ENCODE peak calls at places on chromosomes 6 and 20, in eight cellular contexts. J is HepG2; T is CD4-positive, alpha-beta T cell; Z is type B pancreatic cell; X is A549; Q is glutamatergic neuron; S is fibroblast of the aortic adventitia; A is esophagus squamous epithelium. B is an unnamed sample.

GRCh38 chr6:27136978-27137814 is 110.3 kb upstream of the PRSS16 start:
- DNase-seq in T (no peak), X (no peak), Q (no peak), A (no peak), Z (no peak), S (no peak), J (peak; percentile 61), B (no peak)

GRCh38 chr6:63268574-63268973 is 51.2 kb downstream of the LGSN start:
- DNase-seq in X (no peak), J (no peak), A (no peak), Q (no peak), Z (no peak), S (no peak), T (no peak), B (no peak)

GRCh38 chr20:60206259-60206658 is 248.0 kb downstream of the CDH26 start:
- DNase-seq in Q (peak; percentile 47), J (peak; percentile 31), X (peak; percentile 18), A (no peak), Z (no peak), S (peak; percentile 36), T (no peak), B (no peak)

GRCh38 chr6:95244749-95245148 is 332.6 kb upstream of the MANEA start:
- DNase-seq in X (no peak), S (no peak), J (no peak), T (no peak), Z (no peak), A (no peak), Q (no peak), B (no peak)

GRCh38 chr20:37823276-37823980 is 79.5 kb upstream of the VSTM2L start:
- DNase-seq in Z (no peak), Q (no peak), X (no peak), T (no peak), S (peak; percentile 9), J (no peak), A (no peak), B (no peak)

GRCh38 chr20:33262658-33263065 is 20.4 kb upstream of the BPIFB1 start:
- DNase-seq in J (peak; percentile 82), Q (peak; percentile 62), S (peak; percentile 70), X (no peak), T (no peak), A (no peak), Z (no peak), B (no peak)

GRCh38 chr6:161394437-161394836 is 120.6 kb upstream of the AGPAT4 start:
- DNase-seq in S (no peak), T (no peak), A (no peak), X (no peak), Z (no peak), J (no peak), Q (no peak), B (no peak)

GRCh38 chr6:167092672-167093339 is 30.1 kb upstream of the CCR6 start:
- DNase-seq in X (no peak), J (no peak), T (no peak), A (no peak), Z (no peak), Q (no peak), S (no peak), B (no peak)

GRCh38 chr6:156256161-156256560 is 521.0 kb upstream of the ARID1B start:
- DNase-seq in A (no peak), Z (no peak), T (no peak), J (no peak), S (no peak), X (no peak), Q (no peak), B (no peak)

GRCh38 chr6:12760911-12761310 is 44.3 kb downstream of the PHACTR1 start:
- DNase-seq in Z (no peak), T (no peak), X (no peak), S (no peak), J (no peak), A (no peak), Q (no peak), B (no peak)

GRCh38 chr6:143279385-143279784 is 171.1 kb downstream of the ADAT2 start:
- DNase-seq in Z (no peak), X (peak; percentile 3), Q (peak; percentile 18), T (no peak), A (no peak), J (peak; percentile 34), S (peak; percentile 12), B (no peak)

GRCh38 chr20:32052090-32052791 is at the start of gene HCK:
- DNase-seq in S (no peak), X (peak; percentile 31), J (no peak), T (no peak), A (no peak), Q (peak; percentile 52), Z (no peak), B (peak; percentile 42)

GRCh38 chr6:19492631-19493030 is 344.5 kb upstream of the ID4 start:
- DNase-seq in A (no peak), X (no peak), Z (no peak), J (no peak), T (no peak), Q (no peak), S (peak; percentile 5), B (no peak)

GRCh38 chr6:122612838-122613237 is 2.6 kb downstream of the PKIB start:
- DNase-seq in A (no peak), Q (no peak), T (no peak), J (no peak), Z (no peak), S (no peak), X (no peak), B (no peak)

GRCh38 chr6:122609881-122610689 is at the start of gene PKIB:
- DNase-seq in Z (peak; percentile 77), S (peak; percentile 32), X (peak; percentile 60), Q (peak; percentile 84), A (no peak), J (peak; percentile 64), T (peak; percentile 24), B (peak; percentile 25)

GRCh38 chr6:122614303-122614702 is 4.1 kb downstream of the PKIB start:
- DNase-seq in J (no peak), S (no peak), T (no peak), X (no peak), Q (no peak), Z (no peak), A (no peak), B (no peak)

GRCh38 chr6:122615409-122615808 is 5.2 kb downstream of the PKIB start:
- DNase-seq in Q (no peak), S (no peak), Z (no peak), A (no peak), J (no peak), X (no peak), T (no peak), B (no peak)

DNA sequence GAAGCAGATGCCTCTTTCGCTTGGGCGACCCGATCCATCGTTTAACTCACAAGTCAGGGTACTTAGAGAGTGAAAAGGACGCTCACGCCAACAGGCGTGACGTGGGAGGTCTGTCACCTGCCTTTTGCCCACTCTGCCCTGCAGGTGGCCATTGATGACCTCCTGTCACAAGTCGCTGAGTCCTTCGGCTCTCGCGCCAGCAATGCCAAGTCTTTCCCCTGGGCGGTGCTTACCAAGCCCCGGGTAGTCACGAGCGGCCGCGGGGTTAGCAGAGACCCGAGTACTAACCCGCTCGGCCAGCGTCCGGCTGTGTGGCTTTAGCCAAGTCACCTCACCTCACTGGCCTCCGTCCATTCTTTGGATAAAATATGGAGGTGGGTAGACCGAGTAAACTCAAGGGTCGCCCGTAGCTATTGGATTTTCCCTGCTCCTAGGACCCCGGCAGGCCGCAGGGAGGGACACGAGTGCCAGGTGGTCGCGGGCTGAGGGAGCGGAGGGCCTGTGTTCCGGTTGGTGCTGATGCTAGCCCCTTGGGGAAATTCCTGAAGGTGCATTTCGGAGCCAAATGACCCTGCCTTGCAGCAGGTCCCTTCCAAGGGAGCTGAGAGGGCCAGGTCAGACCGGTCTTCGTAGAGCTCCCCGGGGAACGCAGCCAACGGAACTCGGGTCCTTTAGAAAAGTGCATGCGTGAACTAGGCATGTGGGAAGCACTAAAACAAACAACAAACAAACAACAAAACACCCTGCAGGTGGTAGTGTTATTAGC is 668 bp downstream of the PKIB start:
- DNase-seq in Q (peak; percentile 28), Z (no peak), T (no peak), A (no peak), S (peak; percentile 9), J (peak; percentile 15), X (peak; percentile 31), B (no peak)
- TF ChIP-seq CTCF in Q (peak; percentile 27), Z (no peak), T (no peak), A (no peak), S (peak; percentile 3), J (no peak), X (no peak), B (no peak)

DNA sequence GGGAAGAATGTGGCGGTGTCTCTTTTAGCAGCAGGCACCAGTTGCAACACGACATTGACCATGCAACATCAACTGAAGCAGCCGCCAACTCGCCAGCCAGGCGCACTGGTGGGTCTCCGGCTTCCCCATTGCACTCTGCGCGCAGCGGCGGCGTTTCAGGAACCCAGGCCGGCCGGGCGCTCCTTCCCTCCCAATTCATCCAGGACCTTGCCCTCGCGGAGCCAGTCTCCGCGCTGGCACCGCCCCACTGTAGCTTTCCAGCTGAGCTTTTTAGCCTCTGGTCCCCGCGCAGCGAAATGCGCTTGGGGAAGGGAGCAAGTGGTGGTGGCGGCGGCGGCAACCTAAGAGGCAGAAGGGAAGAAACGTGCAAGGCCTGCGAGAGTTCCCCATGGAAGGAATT is 297.9 kb upstream of the RIMS1 start:
- DNase-seq in S (no peak), J (no peak), Q (no peak), T (no peak), X (no peak), A (no peak), Z (no peak), B (no peak)
- TF ChIP-seq CTCF in S (no peak), J (no peak), Q (no peak), T (no peak), X (no peak), A (no peak), Z (no peak), B (no peak)

GRCh38 chr6:43773050-43773956 is 3.3 kb downstream of the VEGFA start:
- DNase-seq in Z (no peak), A (no peak), S (peak; percentile 67), Q (no peak), T (peak; percentile 9), X (peak; percentile 90), J (peak; percentile 64), B (peak; percentile 54)
- TF ChIP-seq CTCF in Z (peak; percentile 71), A (peak; percentile 81), S (peak; percentile 93), Q (peak; percentile 55), T (peak; percentile 40), X (peak; percentile 68), J (peak; percentile 92), B (peak; percentile 71)

DNA sequence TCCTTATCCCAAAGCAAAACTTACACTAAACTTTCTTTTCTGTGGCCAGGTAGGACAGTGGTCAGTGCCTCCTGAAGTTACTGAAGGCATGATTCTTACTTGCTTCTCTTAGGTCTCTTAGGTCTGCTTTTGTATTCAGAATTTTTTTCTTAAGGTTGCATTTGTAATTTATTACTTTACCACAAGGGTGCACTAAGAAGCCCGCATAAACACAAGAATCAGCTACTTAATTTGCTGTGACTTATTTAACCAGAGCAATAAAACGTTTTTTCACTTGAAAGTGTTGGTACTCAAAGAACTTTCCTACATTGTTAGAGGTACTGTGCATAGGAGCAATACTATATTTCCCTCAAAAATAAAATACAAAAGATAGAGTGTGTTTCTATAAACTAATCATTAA is 75.4 kb upstream of the LAMA2 start:
- DNase-seq in Q (no peak), S (peak; percentile 78), Z (no peak), X (no peak), J (peak; percentile 16), A (no peak), T (no peak), B (no peak)
- TF ChIP-seq CTCF in Q (peak; percentile 60), S (peak; percentile 66), Z (peak; percentile 72), X (peak; percentile 32), J (peak; percentile 28), A (peak; percentile 55), T (peak; percentile 18), B (peak; percentile 55)

GRCh38 chr6:126339796-126340750 is at the start of gene CENPW:
- DNase-seq in S (peak; percentile 86), Z (peak; percentile 92), A (peak; percentile 40), X (peak; percentile 73), J (peak; percentile 88), T (peak; percentile 78), Q (peak; percentile 98), B (peak; percentile 88)
- TF ChIP-seq CTCF in S (no peak), Z (no peak), A (no peak), X (no peak), J (peak; percentile 30), T (no peak), Q (no peak), B (no peak)

B was measured in heart right ventricle.